ENCODE peak calls at places on chromosomes 2 and 18, in seven cellular contexts. V is psoas muscle, A is kidney, Q is thyroid gland, I is esophagus squamous epithelium, M is neural progenitor cell, L is heart right ventricle. U is an unnamed sample.

GRCh38 chr2:65687614-65688013 is 255.2 kb upstream of the SPRED2 start:
- DNase-seq in V (no peak), A (no peak), Q (no peak), I (no peak), M (no peak), L (no peak), U (no peak)

GRCh38 chr2:183000846-183001245 is 37.4 kb downstream of the NCKAP1 start:
- DNase-seq in V (no peak), A (peak; percentile 87), Q (peak; percentile 78), I (no peak), M (no peak), L (no peak), U (no peak)

GRCh38 chr2:199848323-199848722 is 2.7 kb downstream of the FTCDNL1 start:
- DNase-seq in V (no peak), A (no peak), Q (no peak), I (no peak), M (no peak), L (no peak), U (no peak)

GRCh38 chr2:163077241-163077640 is 238.7 kb upstream of the KCNH7 start:
- DNase-seq in V (no peak), A (no peak), Q (no peak), I (no peak), M (peak; percentile 43), L (no peak), U (no peak)

GRCh38 chr2:69943841-69944604 is 17.4 kb downstream of the ASPRV1 start:
- DNase-seq in V (no peak), A (peak; percentile 32), Q (no peak), I (no peak), M (no peak), L (no peak), U (no peak)

GRCh38 chr2:69720404-69720803 is 21.5 kb upstream of the ANXA4 start:
- DNase-seq in V (no peak), A (no peak), Q (no peak), I (no peak), M (no peak), L (no peak), U (no peak)

GRCh38 chr2:146615778-146616177 is 1229.1 kb upstream of the ACVR2A start:
- DNase-seq in V (no peak), A (no peak), Q (no peak), I (no peak), M (no peak), L (no peak), U (no peak)

GRCh38 chr18:80009661-80010550 is 21.5 kb upstream of the TXNL4A start:
- DNase-seq in V (peak; percentile 76), A (no peak), Q (peak; percentile 32), I (no peak), M (no peak), L (peak; percentile 66), U (no peak)

GRCh38 chr18:74389991-74390390 is 67.1 kb downstream of the DIPK1C start:
- DNase-seq in V (no peak), A (no peak), Q (no peak), I (no peak), M (no peak), L (no peak), U (no peak)

GRCh38 chr2:126627623-126628022 is 28.3 kb upstream of the GYPC start:
- DNase-seq in V (no peak), A (no peak), Q (no peak), I (no peak), M (no peak), L (no peak), U (no peak)

GRCh38 chr2:85288244-85288725 is 39.5 kb downstream of the TGOLN2 start:
- DNase-seq in V (peak; percentile 1), A (no peak), Q (no peak), I (no peak), M (peak; percentile 57), L (no peak), U (no peak)

GRCh38 chr2:217813828-217814227 is 189.0 kb downstream of the TNS1 start:
- DNase-seq in V (no peak), A (no peak), Q (no peak), I (no peak), M (no peak), L (no peak), U (no peak)
- H3K36me3 ChIP-seq in V (peaks cover 96% of the 10 kb centered on the region), A (peaks cover 82% of the 10 kb centered on the region), Q (peaks cover 88% of the 10 kb centered on the region), I (peaks cover 26% of the 10 kb centered on the region), M (no peaks in the 10 kb centered on the region), L (peaks cover 83% of the 10 kb centered on the region), U (no peaks in the 10 kb centered on the region)

GRCh38 chr2:239298126-239298804 is 102.6 kb downstream of the HDAC4 start:
- DNase-seq in V (peak; percentile 40), A (peak; percentile 65), Q (no peak), I (no peak), M (no peak), L (no peak), U (peak; percentile 65)
- H3K4me1 ChIP-seq in V (peaks cover 87% of the 10 kb centered on the region), A (peaks cover 49% of the 10 kb centered on the region), Q (peaks cover 36% of the 10 kb centered on the region), I (peaks cover 5% of the 10 kb centered on the region), M (peaks cover 46% of the 10 kb centered on the region), L (peaks cover 70% of the 10 kb centered on the region), U (peaks cover 46% of the 10 kb centered on the region)

GRCh38 chr2:217553202-217553601 is 449.6 kb downstream of the TNS1 start:
- DNase-seq in V (no peak), A (no peak), Q (no peak), I (no peak), M (no peak), L (no peak), U (no peak)
- H3K36me3 ChIP-seq in V (no peaks in the 10 kb centered on the region), A (no peaks in the 10 kb centered on the region), Q (no peaks in the 10 kb centered on the region), I (no peaks in the 10 kb centered on the region), M (no peaks in the 10 kb centered on the region), L (no peaks in the 10 kb centered on the region), U (no peaks in the 10 kb centered on the region)

GRCh38 chr2:101273045-101273444 is 20.4 kb downstream of the CNOT11 start:
- DNase-seq in V (no peak), A (no peak), Q (no peak), I (no peak), M (peak; percentile 8), L (no peak), U (no peak)
- H3K4me1 ChIP-seq in V (no peaks in the 10 kb centered on the region), A (no peaks in the 10 kb centered on the region), Q (no peaks in the 10 kb centered on the region), I (no peaks in the 10 kb centered on the region), M (no peaks in the 10 kb centered on the region), L (no peaks in the 10 kb centered on the region), U (no peaks in the 10 kb centered on the region)

DNA sequence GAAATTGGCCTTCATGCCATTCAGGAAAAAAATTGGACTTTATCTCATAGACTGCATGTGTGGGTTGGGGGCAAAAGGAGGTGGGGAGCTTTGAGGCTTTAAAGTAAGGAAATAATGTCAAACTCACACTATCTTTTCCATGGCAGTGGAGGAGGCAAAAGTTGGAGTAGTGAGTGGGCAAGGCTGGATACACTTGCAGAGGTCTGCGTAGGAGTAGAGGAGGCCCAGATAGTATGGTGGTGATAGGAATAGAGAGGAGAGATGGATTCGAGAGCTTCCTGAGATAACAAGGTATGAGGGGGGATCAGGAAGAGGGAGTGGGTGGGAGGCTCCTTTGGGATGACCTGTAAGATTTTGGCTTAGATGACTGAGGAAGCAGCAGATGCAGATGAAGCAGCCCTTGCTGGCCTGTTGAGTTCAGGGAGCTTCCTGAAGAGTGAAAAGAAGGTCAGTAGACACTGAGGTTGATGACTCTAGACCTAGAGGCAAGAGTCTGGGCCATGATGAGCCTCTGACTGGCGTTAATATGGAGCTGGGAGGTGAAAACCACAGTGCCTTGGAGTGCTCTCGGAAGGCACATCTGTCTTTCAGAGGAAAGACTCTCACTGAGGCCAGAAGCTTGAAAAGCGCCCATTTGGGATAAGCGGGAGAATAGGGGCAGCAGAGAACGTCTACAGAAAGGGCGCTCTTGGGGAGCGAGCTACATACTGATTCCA is 5.8 kb downstream of the UNC50 start:
- DNase-seq in V (no peak), A (no peak), Q (no peak), I (no peak), M (no peak), L (no peak), U (no peak)
- H3K36me3 ChIP-seq in V (peaks cover 94% of the 10 kb centered on the region), A (peaks cover 46% of the 10 kb centered on the region), Q (peaks cover 65% of the 10 kb centered on the region), I (no peaks in the 10 kb centered on the region), M (peaks cover 10% of the 10 kb centered on the region), L (peaks cover 31% of the 10 kb centered on the region), U (peaks cover 14% of the 10 kb centered on the region)

GRCh38 chr2:120947982-120948661 is 212.5 kb downstream of the GLI2 start:
- DNase-seq in V (no peak), A (no peak), Q (no peak), I (no peak), M (no peak), L (no peak), U (no peak)

GRCh38 chr2:120951701-120952100 is 216.0 kb downstream of the GLI2 start:
- DNase-seq in V (no peak), A (no peak), Q (no peak), I (no peak), M (no peak), L (no peak), U (no peak)

GRCh38 chr2:120948662-120949011 is 213.0 kb downstream of the GLI2 start:
- DNase-seq in V (peak; percentile 63), A (no peak), Q (no peak), I (no peak), M (no peak), L (no peak), U (no peak)

GRCh38 chr2:120949027-120949956 is 213.6 kb downstream of the GLI2 start:
- DNase-seq in V (no peak), A (no peak), Q (no peak), I (no peak), M (no peak), L (no peak), U (no peak)

DNA sequence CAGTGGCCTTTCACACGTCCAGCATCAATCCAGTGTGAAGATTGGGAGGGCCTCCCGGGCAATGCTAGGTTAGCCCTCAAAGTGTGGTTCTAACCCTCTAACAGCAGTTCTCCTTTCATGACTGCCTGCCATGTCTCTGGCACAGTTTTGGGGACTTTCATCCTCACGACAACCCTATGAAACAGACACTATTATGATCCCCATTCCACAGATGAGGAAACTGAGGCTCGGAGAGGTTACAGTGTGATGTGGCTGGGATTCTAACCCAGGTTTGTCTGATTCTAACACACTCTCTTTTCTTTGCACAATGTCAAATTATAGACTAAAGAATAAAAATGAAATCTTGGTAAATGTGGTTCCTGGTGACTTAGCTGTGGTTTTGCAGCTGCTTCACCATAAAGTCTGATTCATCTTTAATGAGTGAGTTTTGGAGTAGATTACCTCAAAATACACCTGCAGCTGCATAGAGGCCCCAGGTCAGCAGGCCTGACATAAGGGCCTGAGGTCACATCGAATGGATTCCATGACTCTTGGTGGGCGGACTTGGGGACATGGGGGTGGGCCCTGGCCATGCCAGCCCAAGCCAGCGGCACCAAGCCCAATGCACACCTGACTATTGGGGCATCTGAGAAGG is 214.4 kb downstream of the GLI2 start:
- DNase-seq in V (no peak), A (no peak), Q (no peak), I (no peak), M (no peak), L (no peak), U (no peak)
- H3K4me1 ChIP-seq in V (peaks cover 13% of the 10 kb centered on the region), A (no peaks in the 10 kb centered on the region), Q (no peaks in the 10 kb centered on the region), I (no peaks in the 10 kb centered on the region), M (peaks cover 3% of the 10 kb centered on the region), L (no peaks in the 10 kb centered on the region), U (no peaks in the 10 kb centered on the region)

GRCh38 chr2:159748089-159748488 is 35.8 kb downstream of the MARCHF7 start:
- DNase-seq in V (no peak), A (no peak), Q (no peak), I (no peak), M (no peak), L (no peak), U (no peak)
- H3K36me3 ChIP-seq in V (peaks cover 96% of the 10 kb centered on the region), A (peaks cover 16% of the 10 kb centered on the region), Q (peaks cover 37% of the 10 kb centered on the region), I (peaks cover 13% of the 10 kb centered on the region), M (peaks cover 46% of the 10 kb centered on the region), L (peaks cover 37% of the 10 kb centered on the region), U (peaks cover 38% of the 10 kb centered on the region)

U was measured in effector memory CD4-positive, alpha-beta T cell.